ENCODE peak calls at places on chromosomes 13 and 19, in nine cellular contexts. D, I, C, W, O, B, S, L and Z are unnamed samples.

GRCh38 chr19:44570984-44571684 is 41.7 kb upstream of the CEACAM20 start:
- DNase-seq in D (peak; percentile 57), I (no peak), C (peak; percentile 45), W (peak; percentile 86), O (peak; percentile 23), B (peak; percentile 85), S (peak; percentile 41), L (peak; percentile 42), Z (peak; percentile 74)

GRCh38 chr19:30564551-30565011 is 192.4 kb downstream of the ZNF536 start:
- DNase-seq in D (no peak), I (no peak), C (no peak), W (no peak), O (peak; percentile 22), B (no peak), S (no peak), L (no peak), Z (no peak)

GRCh38 chr19:49614096-49614857 is 23.3 kb downstream of the PRR12 start:
- DNase-seq in D (no peak), I (no peak), C (no peak), W (no peak), O (no peak), B (no peak), S (peak; percentile 83), L (no peak), Z (peak; percentile 65)

GRCh38 chr13:85982102-85982501 is 182.9 kb upstream of the SLITRK6 start:
- DNase-seq in D (no peak), I (no peak), C (no peak), W (no peak), O (no peak), B (no peak), S (no peak), L (no peak), Z (no peak)

GRCh38 chr13:26867451-26868067 is 107.0 kb upstream of the GPR12 start:
- DNase-seq in D (no peak), I (no peak), C (no peak), W (peak; percentile 22), O (no peak), B (no peak), S (peak; percentile 10), L (peak; percentile 42), Z (peak; percentile 40)

GRCh38 chr13:52968074-52968700 is 60.4 kb upstream of the OLFM4 start:
- DNase-seq in D (peak; percentile 48), I (peak; percentile 21), C (peak; percentile 76), W (peak; percentile 83), O (peak; percentile 24), B (peak; percentile 89), S (peak; percentile 18), L (peak; percentile 70), Z (peak; percentile 70)

GRCh38 chr19:29724102-29724641 is 9.1 kb upstream of the C19orf12 start:
- DNase-seq in D (no peak), I (no peak), C (no peak), W (no peak), O (no peak), B (no peak), S (peak; percentile 5), L (no peak), Z (peak; percentile 90)

GRCh38 chr19:42197375-42197817 is 20.1 kb downstream of the DEDD2 start:
- DNase-seq in D (no peak), I (no peak), C (peak; percentile 75), W (peak; percentile 67), O (no peak), B (no peak), S (no peak), L (no peak), Z (peak; percentile 74)

GRCh38 chr13:73109969-73110368 is 51.2 kb downstream of the KLF5 start:
- DNase-seq in D (no peak), I (no peak), C (no peak), W (no peak), O (no peak), B (no peak), S (no peak), L (no peak), Z (no peak)

GRCh38 chr19:13978306-13978705 is 26.0 kb downstream of the DCAF15 start:
- DNase-seq in D (peak; percentile 79), I (no peak), C (no peak), W (no peak), O (no peak), B (peak; percentile 76), S (no peak), L (no peak), Z (no peak)

GRCh38 chr19:7705387-7706187 is 3.7 kb upstream of the FCER2 start:
- DNase-seq in D (peak; percentile 37), I (peak; percentile 55), C (no peak), W (no peak), O (no peak), B (peak; percentile 65), S (no peak), L (no peak), Z (peak; percentile 43)

GRCh38 chr19:35828694-35829301 is 16.2 kb upstream of the PRODH2 start:
- DNase-seq in D (peak; percentile 27), I (no peak), C (no peak), W (peak; percentile 51), O (no peak), B (peak; percentile 39), S (peak; percentile 45), L (no peak), Z (peak; percentile 47)

GRCh38 chr19:55240713-55241020 is 12.1 kb upstream of the TMEM86B start:
- DNase-seq in D (no peak), I (no peak), C (no peak), W (no peak), O (no peak), B (no peak), S (no peak), L (no peak), Z (no peak)

GRCh38 chr19:10226021-10226375 is 5.1 kb downstream of the S1PR2 start:
- DNase-seq in D (no peak), I (no peak), C (no peak), W (no peak), O (no peak), B (no peak), S (no peak), L (no peak), Z (no peak)

GRCh38 chr19:45848922-45849321 is 14.0 kb downstream of the SYMPK start:
- DNase-seq in D (no peak), I (no peak), C (peak; percentile 0), W (no peak), O (no peak), B (no peak), S (no peak), L (no peak), Z (no peak)

GRCh38 chr13:51318015-51318414 is 21.5 kb upstream of the SERPINE3 start:
- DNase-seq in D (no peak), I (no peak), C (no peak), W (no peak), O (no peak), B (no peak), S (no peak), L (no peak), Z (no peak)

GRCh38 chr13:76462003-76462402 is 424.2 kb downstream of the KCTD12 start:
- DNase-seq in D (no peak), I (no peak), C (no peak), W (no peak), O (no peak), B (no peak), S (no peak), L (peak; percentile 37), Z (no peak)

GRCh38 chr19:1132625-1133383 is 29.0 kb downstream of the GPX4 start:
- DNase-seq in D (no peak), I (no peak), C (no peak), W (no peak), O (no peak), B (no peak), S (no peak), L (no peak), Z (peak; percentile 67)

GRCh38 chr19:48379058-48379457 is 12.3 kb downstream of the KDELR1 start:
- DNase-seq in D (no peak), I (no peak), C (no peak), W (no peak), O (no peak), B (no peak), S (no peak), L (no peak), Z (peak; percentile 55)

GRCh38 chr19:41434450-41434849 is 5.3 kb downstream of the DMAC2 start:
- DNase-seq in D (no peak), I (no peak), C (peak; percentile 18), W (no peak), O (no peak), B (no peak), S (no peak), L (no peak), Z (no peak)

GRCh38 chr13:32645854-32646253 is 59.6 kb downstream of the PDS5B start:
- DNase-seq in D (no peak), I (no peak), C (no peak), W (no peak), O (no peak), B (no peak), S (no peak), L (no peak), Z (peak; percentile 24)

GRCh38 chr13:42574435-42575311 is 721 bp downstream of the TNFSF11 start:
- DNase-seq in D (no peak), I (peak; percentile 22), C (no peak), W (no peak), O (no peak), B (no peak), S (no peak), L (no peak), Z (no peak)

GRCh38 chr19:1315470-1316166 is 29.9 kb downstream of the EFNA2 start:
- DNase-seq in D (no peak), I (no peak), C (peak; percentile 12), W (peak; percentile 67), O (peak; percentile 88), B (peak; percentile 33), S (peak; percentile 16), L (no peak), Z (peak; percentile 49)

GRCh38 chr19:17490411-17490810 is 20.1 kb downstream of the SLC27A1 start:
- DNase-seq in D (no peak), I (no peak), C (no peak), W (no peak), O (no peak), B (no peak), S (no peak), L (no peak), Z (no peak)

GRCh38 chr13:58300224-58300623 is 668.7 kb downstream of the PCDH17 start:
- DNase-seq in D (no peak), I (no peak), C (no peak), W (no peak), O (no peak), B (no peak), S (peak; percentile 33), L (no peak), Z (no peak)

GRCh38 chr19:8355631-8356402 is 8.1 kb upstream of the ANGPTL4 start:
- DNase-seq in D (peak; percentile 64), I (no peak), C (peak; percentile 71), W (peak; percentile 34), O (no peak), B (peak; percentile 74), S (peak; percentile 96), L (no peak), Z (peak; percentile 83)

GRCh38 chr19:2549701-2550191 is 73.8 kb downstream of the GADD45B start:
- DNase-seq in D (peak; percentile 94), I (no peak), C (peak; percentile 75), W (no peak), O (peak; percentile 76), B (peak; percentile 85), S (peak; percentile 98), L (no peak), Z (peak; percentile 62)

GRCh38 chr13:51822106-51822840 is 18.3 kb upstream of the DHRS12 start:
- DNase-seq in D (no peak), I (no peak), C (no peak), W (no peak), O (no peak), B (no peak), S (no peak), L (peak; percentile 65), Z (no peak)

GRCh38 chr19:39428309-39429112 is 7.2 kb downstream of the RPS16 start:
- DNase-seq in D (no peak), I (no peak), C (no peak), W (no peak), O (no peak), B (peak; percentile 59), S (peak; percentile 91), L (no peak), Z (no peak)

GRCh38 chr13:47330031-47330430 is 433.2 kb upstream of the HTR2A start:
- DNase-seq in D (no peak), I (no peak), C (no peak), W (no peak), O (no peak), B (no peak), S (no peak), L (no peak), Z (no peak)